ENCODE peak calls at places on chromosomes 5 and 9, in ten cellular contexts. One of them, this sample, is unnamed.
A peak's percentile ranks its signal among the peaks of the same experiment; 100 is the strongest.

GRCh38 chr5:177552839-177553455 is 1.4 kb downstream of the FAM193B start:
- DNase-seq in NCI-H1417: no peak
- DNase-seq in heart left ventricle: no peak
- DNase-seq in left cardiac atrium: peak; percentile 33
- DNase-seq in hypothalamus: no peak
- DNase-seq in NCI-H1436 treated with DMSO at 0.1 percent for 48 hours: no peak
- DNase-seq in astrocyte of the spinal cord: no peak
- DNase-seq in GM20000: no peak
- DNase-seq in RWPE1: peak; percentile 35
- DNase-seq in stromal cell of bone marrow: no peak
- DNase-seq in this sample: no peak

GRCh38 chr5:176406436-176407052 is 9.8 kb downstream of the CLTB start:
- DNase-seq in left cardiac atrium: no peak
- DNase-seq in stromal cell of bone marrow: no peak
- DNase-seq in NCI-H1417: no peak
- DNase-seq in hypothalamus: no peak
- DNase-seq in GM20000: no peak
- DNase-seq in NCI-H1436 treated with DMSO at 0.1 percent for 48 hours: no peak
- DNase-seq in heart left ventricle: peak; percentile 16
- DNase-seq in RWPE1: no peak
- DNase-seq in astrocyte of the spinal cord: no peak
- DNase-seq in this sample: no peak

GRCh38 chr5:540215-541147 is 16.2 kb upstream of the SLC9A3 start:
- DNase-seq in NCI-H1436 treated with DMSO at 0.1 percent for 48 hours: no peak
- DNase-seq in GM20000: no peak
- DNase-seq in left cardiac atrium: no peak
- DNase-seq in astrocyte of the spinal cord: no peak
- DNase-seq in heart left ventricle: peak; percentile 8
- DNase-seq in stromal cell of bone marrow: no peak
- DNase-seq in RWPE1: no peak
- DNase-seq in hypothalamus: no peak
- DNase-seq in NCI-H1417: no peak
- DNase-seq in this sample: no peak

GRCh38 chr5:156879665-156880285 is 29.7 kb downstream of the PPP1R2B start:
- DNase-seq in NCI-H1436 treated with DMSO at 0.1 percent for 48 hours: peak; percentile 96
- DNase-seq in GM20000: no peak
- DNase-seq in astrocyte of the spinal cord: no peak
- DNase-seq in RWPE1: no peak
- DNase-seq in stromal cell of bone marrow: no peak
- DNase-seq in heart left ventricle: no peak
- DNase-seq in left cardiac atrium: no peak
- DNase-seq in hypothalamus: no peak
- DNase-seq in NCI-H1417: peak; percentile 33
- DNase-seq in this sample: no peak

GRCh38 chr9:35690447-35691324 is 961 bp upstream of the TPM2 start:
- DNase-seq in astrocyte of the spinal cord: peak; percentile 79
- DNase-seq in left cardiac atrium: peak; percentile 85
- DNase-seq in NCI-H1417: no peak
- DNase-seq in heart left ventricle: peak; percentile 89
- DNase-seq in hypothalamus: no peak
- DNase-seq in RWPE1: peak; percentile 63
- DNase-seq in NCI-H1436 treated with DMSO at 0.1 percent for 48 hours: no peak
- DNase-seq in GM20000: peak; percentile 77
- DNase-seq in stromal cell of bone marrow: peak; percentile 54
- DNase-seq in this sample: peak; percentile 55

GRCh38 chr5:159332800-159333563 is 2.7 kb upstream of the IL12B start:
- DNase-seq in stromal cell of bone marrow: no peak
- DNase-seq in left cardiac atrium: no peak
- DNase-seq in hypothalamus: no peak
- DNase-seq in RWPE1: no peak
- DNase-seq in NCI-H1417: no peak
- DNase-seq in NCI-H1436 treated with DMSO at 0.1 percent for 48 hours: no peak
- DNase-seq in GM20000: no peak
- DNase-seq in heart left ventricle: no peak
- DNase-seq in astrocyte of the spinal cord: no peak
- DNase-seq in this sample: no peak

GRCh38 chr9:135796784-135797462 is 94.9 kb downstream of the KCNT1 start:
- DNase-seq in NCI-H1436 treated with DMSO at 0.1 percent for 48 hours: no peak
- DNase-seq in NCI-H1417: no peak
- DNase-seq in left cardiac atrium: no peak
- DNase-seq in RWPE1: no peak
- DNase-seq in astrocyte of the spinal cord: no peak
- DNase-seq in stromal cell of bone marrow: no peak
- DNase-seq in hypothalamus: no peak
- DNase-seq in heart left ventricle: no peak
- DNase-seq in GM20000: no peak
- DNase-seq in this sample: no peak

GRCh38 chr5:111854196-111854595 is 97.2 kb upstream of the NREP start:
- DNase-seq in hypothalamus: no peak
- DNase-seq in heart left ventricle: no peak
- DNase-seq in left cardiac atrium: no peak
- DNase-seq in NCI-H1417: no peak
- DNase-seq in RWPE1: no peak
- DNase-seq in stromal cell of bone marrow: no peak
- DNase-seq in astrocyte of the spinal cord: no peak
- DNase-seq in NCI-H1436 treated with DMSO at 0.1 percent for 48 hours: no peak
- DNase-seq in GM20000: peak; percentile 3
- DNase-seq in this sample: no peak

GRCh38 chr9:91681461-91682305 is 258.1 kb upstream of the NFIL3 start:
- DNase-seq in left cardiac atrium: peak; percentile 84
- DNase-seq in stromal cell of bone marrow: peak; percentile 44
- DNase-seq in heart left ventricle: peak; percentile 80
- DNase-seq in RWPE1: peak; percentile 81
- DNase-seq in NCI-H1436 treated with DMSO at 0.1 percent for 48 hours: no peak
- DNase-seq in hypothalamus: peak; percentile 66
- DNase-seq in GM20000: peak; percentile 86
- DNase-seq in NCI-H1417: peak; percentile 62
- DNase-seq in astrocyte of the spinal cord: peak; percentile 69
- DNase-seq in this sample: peak; percentile 87

GRCh38 chr5:137995077-137995746 is 37.7 kb downstream of the FAM13B start:
- DNase-seq in NCI-H1417: no peak
- DNase-seq in astrocyte of the spinal cord: peak; percentile 57
- DNase-seq in left cardiac atrium: no peak
- DNase-seq in RWPE1: no peak
- DNase-seq in NCI-H1436 treated with DMSO at 0.1 percent for 48 hours: no peak
- DNase-seq in heart left ventricle: no peak
- DNase-seq in stromal cell of bone marrow: peak; percentile 22
- DNase-seq in hypothalamus: no peak
- DNase-seq in GM20000: no peak
- DNase-seq in this sample: no peak

GRCh38 chr5:10746711-10747110 is 14.3 kb downstream of the DAP start:
- DNase-seq in RWPE1: no peak
- DNase-seq in astrocyte of the spinal cord: no peak
- DNase-seq in NCI-H1436 treated with DMSO at 0.1 percent for 48 hours: no peak
- DNase-seq in GM20000: no peak
- DNase-seq in NCI-H1417: no peak
- DNase-seq in hypothalamus: no peak
- DNase-seq in stromal cell of bone marrow: no peak
- DNase-seq in left cardiac atrium: no peak
- DNase-seq in heart left ventricle: no peak
- DNase-seq in this sample: no peak

GRCh38 chr5:393846-394275 is 49.1 kb upstream of the EXOC3 start:
- DNase-seq in GM20000: peak; percentile 10
- DNase-seq in NCI-H1436 treated with DMSO at 0.1 percent for 48 hours: no peak
- DNase-seq in astrocyte of the spinal cord: no peak
- DNase-seq in hypothalamus: no peak
- DNase-seq in left cardiac atrium: peak; percentile 7
- DNase-seq in stromal cell of bone marrow: no peak
- DNase-seq in heart left ventricle: no peak
- DNase-seq in NCI-H1417: no peak
- DNase-seq in RWPE1: no peak
- DNase-seq in this sample: no peak

GRCh38 chr5:153400931-153401330 is 89.5 kb upstream of the GRIA1 start:
- DNase-seq in NCI-H1417: no peak
- DNase-seq in GM20000: no peak
- DNase-seq in hypothalamus: no peak
- DNase-seq in heart left ventricle: no peak
- DNase-seq in astrocyte of the spinal cord: no peak
- DNase-seq in NCI-H1436 treated with DMSO at 0.1 percent for 48 hours: no peak
- DNase-seq in stromal cell of bone marrow: peak; percentile 14
- DNase-seq in left cardiac atrium: no peak
- DNase-seq in RWPE1: peak; percentile 20
- DNase-seq in this sample: no peak